ENCODE peak calls at places on chromosomes 4 and X, in five cellular contexts. One of them, this sample, is unnamed.

GRCh38 chrX:137051978-137052640 is 18.3 kb upstream of the GPR101 start:
- DNase-seq in OCI-LY7: peak; percentile 71
- DNase-seq in right lobe of liver: peak; percentile 66
- DNase-seq in gastrocnemius medialis: no peak
- DNase-seq in upper lobe of right lung: peak; percentile 79
- DNase-seq in this sample: peak; percentile 91

GRCh38 chr4:86683983-86684382 is 89.9 kb downstream of the PTPN13 start:
- DNase-seq in upper lobe of right lung: no peak
- DNase-seq in OCI-LY7: no peak
- DNase-seq in right lobe of liver: no peak
- DNase-seq in gastrocnemius medialis: no peak
- DNase-seq in this sample: no peak

GRCh38 chr4:145168578-145169187 is 11.7 kb downstream of the OTUD4 start:
- DNase-seq in upper lobe of right lung: no peak
- DNase-seq in gastrocnemius medialis: no peak
- DNase-seq in OCI-LY7: no peak
- DNase-seq in right lobe of liver: no peak
- DNase-seq in this sample: no peak

GRCh38 chr4:145531193-145531592 is 49.5 kb downstream of the SMAD1 start:
- DNase-seq in right lobe of liver: no peak
- DNase-seq in OCI-LY7: peak; percentile 36
- DNase-seq in upper lobe of right lung: no peak
- DNase-seq in gastrocnemius medialis: peak; percentile 28
- DNase-seq in this sample: no peak

GRCh38 chr4:158903472-158904043 is 134.7 kb downstream of the FNIP2 start:
- DNase-seq in right lobe of liver: no peak
- DNase-seq in OCI-LY7: no peak
- DNase-seq in upper lobe of right lung: no peak
- DNase-seq in gastrocnemius medialis: no peak
- DNase-seq in this sample: no peak

GRCh38 chr4:103091601-103092223 is 7.9 kb downstream of the BDH2 start:
- DNase-seq in gastrocnemius medialis: no peak
- DNase-seq in upper lobe of right lung: no peak
- DNase-seq in OCI-LY7: peak; percentile 88
- DNase-seq in right lobe of liver: no peak
- DNase-seq in this sample: peak; percentile 69

GRCh38 chr4:13328591-13328990 is 155.5 kb downstream of the RAB28 start:
- DNase-seq in gastrocnemius medialis: no peak
- DNase-seq in upper lobe of right lung: no peak
- DNase-seq in OCI-LY7: no peak
- DNase-seq in right lobe of liver: no peak
- DNase-seq in this sample: no peak

GRCh38 chrX:112043997-112044396 is 38.6 kb downstream of the TRPC5 start:
- DNase-seq in right lobe of liver: no peak
- DNase-seq in gastrocnemius medialis: no peak
- DNase-seq in upper lobe of right lung: no peak
- DNase-seq in OCI-LY7: peak; percentile 2
- DNase-seq in this sample: no peak

GRCh38 chr4:8836664-8837171 is 34.9 kb downstream of the HMX1 start:
- DNase-seq in right lobe of liver: peak; percentile 5
- DNase-seq in upper lobe of right lung: peak; percentile 53
- DNase-seq in gastrocnemius medialis: no peak
- DNase-seq in OCI-LY7: no peak
- DNase-seq in this sample: peak; percentile 45

GRCh38 chr4:136927172-136927571 is 605.1 kb downstream of the PCDH18 start:
- DNase-seq in gastrocnemius medialis: no peak
- DNase-seq in right lobe of liver: no peak
- DNase-seq in OCI-LY7: no peak
- DNase-seq in upper lobe of right lung: no peak
- DNase-seq in this sample: no peak

GRCh38 chr4:26105815-26106699 is 192.0 kb downstream of the SMIM20 start:
- DNase-seq in upper lobe of right lung: no peak
- DNase-seq in OCI-LY7: no peak
- DNase-seq in right lobe of liver: no peak
- DNase-seq in gastrocnemius medialis: no peak
- DNase-seq in this sample: no peak

GRCh38 chrX:47148946-47149345 is 3.9 kb downstream of the RBM10 start:
- DNase-seq in OCI-LY7: no peak
- DNase-seq in upper lobe of right lung: no peak
- DNase-seq in right lobe of liver: no peak
- DNase-seq in gastrocnemius medialis: no peak
- DNase-seq in this sample: no peak

GRCh38 chr4:26132858-26133257 is 188.0 kb upstream of the RBPJ start:
- DNase-seq in gastrocnemius medialis: no peak
- DNase-seq in upper lobe of right lung: no peak
- DNase-seq in OCI-LY7: peak; percentile 8
- DNase-seq in right lobe of liver: no peak
- DNase-seq in this sample: peak; percentile 75

GRCh38 chrX:142804085-142804484 is 221.6 kb upstream of the SPANXN4 start:
- DNase-seq in gastrocnemius medialis: no peak
- DNase-seq in upper lobe of right lung: no peak
- DNase-seq in OCI-LY7: no peak
- DNase-seq in right lobe of liver: no peak
- DNase-seq in this sample: peak; percentile 85

GRCh38 chr4:184384056-184384809 is 90.1 kb downstream of the IRF2 start:
- DNase-seq in right lobe of liver: peak; percentile 45
- DNase-seq in OCI-LY7: peak; percentile 92
- DNase-seq in gastrocnemius medialis: no peak
- DNase-seq in upper lobe of right lung: no peak
- DNase-seq in this sample: peak; percentile 49

GRCh38 chr4:35052546-35052945 is 1191.8 kb downstream of the ARAP2 start:
- DNase-seq in upper lobe of right lung: no peak
- DNase-seq in gastrocnemius medialis: no peak
- DNase-seq in right lobe of liver: no peak
- DNase-seq in OCI-LY7: no peak
- DNase-seq in this sample: no peak

GRCh38 chrX:13094780-13095425 is 50.5 kb upstream of the FAM9C start:
- DNase-seq in gastrocnemius medialis: no peak
- DNase-seq in OCI-LY7: no peak
- DNase-seq in right lobe of liver: no peak
- DNase-seq in upper lobe of right lung: no peak
- DNase-seq in this sample: no peak

GRCh38 chr4:19358015-19358414 is 893.7 kb upstream of the SLIT2 start:
- DNase-seq in OCI-LY7: no peak
- DNase-seq in right lobe of liver: no peak
- DNase-seq in upper lobe of right lung: no peak
- DNase-seq in gastrocnemius medialis: no peak
- DNase-seq in this sample: no peak

GRCh38 chr4:173192375-173193162 is 24.0 kb downstream of the GALNT7 start:
- DNase-seq in OCI-LY7: no peak
- DNase-seq in right lobe of liver: no peak
- DNase-seq in upper lobe of right lung: no peak
- DNase-seq in gastrocnemius medialis: no peak
- DNase-seq in this sample: no peak
- TF ChIP-seq CTCF in OCI-LY7: peak; percentile 62
- TF ChIP-seq CTCF in right lobe of liver: no peak
- TF ChIP-seq CTCF in upper lobe of right lung: peak; percentile 17
- TF ChIP-seq CTCF in gastrocnemius medialis: no peak
- TF ChIP-seq CTCF in this sample: peak; percentile 45

DNA sequence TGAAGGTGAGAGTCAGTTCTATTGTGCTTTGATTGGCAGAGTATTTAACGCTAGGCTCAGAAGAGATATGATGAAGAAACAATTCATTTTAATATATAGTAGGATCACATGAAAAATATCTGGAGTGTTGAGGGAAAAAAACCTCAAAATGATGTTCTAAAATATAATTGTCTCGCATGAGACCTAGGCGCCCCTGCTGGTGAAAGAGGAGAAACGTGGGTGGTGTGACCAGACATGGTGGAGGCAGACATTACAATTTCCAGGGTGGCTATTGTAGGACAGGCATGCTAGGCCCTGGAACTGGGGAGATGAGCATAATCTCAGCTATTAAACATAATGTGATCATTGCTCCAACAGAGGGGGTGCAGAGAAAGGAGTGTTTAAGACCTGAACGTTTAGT is 210.0 kb downstream of the HS3ST1 start:
- DNase-seq in gastrocnemius medialis: no peak
- DNase-seq in OCI-LY7: no peak
- DNase-seq in right lobe of liver: no peak
- DNase-seq in upper lobe of right lung: no peak
- DNase-seq in this sample: no peak
- H3K4me1 ChIP-seq in gastrocnemius medialis: no peaks in the 10 kb centered on the region
- H3K4me1 ChIP-seq in OCI-LY7: no peaks in the 10 kb centered on the region
- H3K4me1 ChIP-seq in right lobe of liver: no peaks in the 10 kb centered on the region
- H3K4me1 ChIP-seq in upper lobe of right lung: no peaks in the 10 kb centered on the region
- H3K4me1 ChIP-seq in this sample: peaks cover 5% of the 10 kb centered on the region

GRCh38 chr4:78551420-78552351 is at the start of gene ANXA3:
- DNase-seq in upper lobe of right lung: peak; percentile 83
- DNase-seq in right lobe of liver: peak; percentile 34
- DNase-seq in gastrocnemius medialis: no peak
- DNase-seq in OCI-LY7: no peak
- DNase-seq in this sample: peak; percentile 91
- H3K4me3 ChIP-seq in upper lobe of right lung: peak within 1 kb of the TSS; percentile 58
- H3K4me3 ChIP-seq in right lobe of liver: peak within 1 kb of the TSS; percentile 22
- H3K4me3 ChIP-seq in gastrocnemius medialis: peak within 1 kb of the TSS; percentile 61
- H3K4me3 ChIP-seq in OCI-LY7: no peak within 1 kb of the TSS
- H3K4me3 ChIP-seq in this sample: peak within 1 kb of the TSS; percentile 81

DNA sequence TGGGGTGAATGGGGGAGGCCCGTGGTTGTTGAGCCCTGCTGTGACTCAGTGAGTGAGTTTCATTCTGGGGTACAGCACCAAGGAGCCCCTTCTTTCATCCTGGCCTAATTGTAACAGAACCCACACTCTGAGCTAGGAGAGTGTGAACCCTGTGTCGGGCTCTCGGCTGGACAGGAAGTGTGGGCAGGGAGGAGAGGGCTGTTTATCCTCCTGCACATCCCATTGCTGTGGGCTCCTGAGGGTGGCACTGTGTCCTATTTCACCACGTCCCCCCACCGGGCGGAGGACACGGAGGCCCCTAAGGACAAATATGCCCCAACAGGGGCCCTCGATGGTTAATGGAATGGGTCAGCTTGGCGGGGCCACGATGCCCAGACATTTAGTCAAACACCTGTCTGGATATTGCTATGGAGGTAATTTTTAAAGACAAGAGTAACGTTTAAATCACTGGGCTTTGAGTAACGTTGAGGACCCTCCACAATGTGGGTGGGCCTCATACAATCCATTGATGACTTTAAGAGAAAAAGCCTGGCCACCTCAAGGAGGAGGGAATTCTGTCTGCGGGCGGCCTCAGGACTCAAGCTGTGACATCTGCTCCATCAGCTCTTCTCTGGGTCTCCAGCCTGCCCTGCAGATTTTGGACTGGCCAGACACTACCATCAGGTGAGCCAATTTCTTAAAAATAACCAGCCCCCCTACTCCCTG is 46.1 kb upstream of the SORCS2 start:
- DNase-seq in upper lobe of right lung: no peak
- DNase-seq in OCI-LY7: no peak
- DNase-seq in gastrocnemius medialis: no peak
- DNase-seq in right lobe of liver: no peak
- DNase-seq in this sample: no peak
- TF ChIP-seq CTCF in upper lobe of right lung: no peak
- TF ChIP-seq CTCF in OCI-LY7: no peak
- TF ChIP-seq CTCF in gastrocnemius medialis: no peak
- TF ChIP-seq CTCF in right lobe of liver: no peak
- TF ChIP-seq CTCF in this sample: no peak

GRCh38 chr4:77156533-77156911 is 485 bp upstream of the CCNG2 start:
- DNase-seq in right lobe of liver: peak; percentile 92
- DNase-seq in upper lobe of right lung: peak; percentile 95
- DNase-seq in OCI-LY7: peak; percentile 100
- DNase-seq in gastrocnemius medialis: peak; percentile 96
- DNase-seq in this sample: peak; percentile 99
- H3K4me1 ChIP-seq in right lobe of liver: peaks cover 10% of the 10 kb centered on the region
- H3K4me1 ChIP-seq in upper lobe of right lung: peaks cover 12% of the 10 kb centered on the region
- H3K4me1 ChIP-seq in OCI-LY7: peaks cover 65% of the 10 kb centered on the region
- H3K4me1 ChIP-seq in gastrocnemius medialis: peaks cover 19% of the 10 kb centered on the region
- H3K4me1 ChIP-seq in this sample: peaks cover 5% of the 10 kb centered on the region